ENCODE peak calls at places on chromosomes 7 and 10, in nine cellular contexts. M, B, G, D, Q, N, H, J and O are unnamed samples.
A peak's percentile ranks its signal among the peaks of the same experiment; 100 is the strongest.

GRCh38 chr10:11560076-11560709 is 51.3 kb downstream of the USP6NL start:
- DNase-seq in M (peak; percentile 28), B (no peak), G (no peak), D (no peak), Q (no peak), N (no peak), H (no peak), J (no peak), O (peak; percentile 2)

GRCh38 chr7:108016841-108017775 is 14.1 kb upstream of the LAMB1 start:
- DNase-seq in M (peak; percentile 87), B (no peak), G (no peak), D (peak; percentile 36), Q (no peak), N (no peak), H (no peak), J (no peak), O (no peak)

GRCh38 chr10:51001587-51001986 is 72.7 kb upstream of the PRKG1 start:
- DNase-seq in M (peak; percentile 36), B (no peak), G (no peak), D (peak; percentile 50), Q (no peak), N (no peak), H (no peak), J (no peak), O (no peak)

GRCh38 chr7:121379930-121380329 is 16.2 kb downstream of the FAM3C start:
- DNase-seq in M (no peak), B (no peak), G (no peak), D (no peak), Q (no peak), N (no peak), H (no peak), J (no peak), O (no peak)

GRCh38 chr10:22986771-22987542 is 59.1 kb downstream of the ARMC3 start:
- DNase-seq in M (peak; percentile 55), B (no peak), G (no peak), D (peak; percentile 37), Q (no peak), N (no peak), H (no peak), J (no peak), O (no peak)

GRCh38 chr7:33500590-33500989 is 371.2 kb downstream of the BBS9 start:
- DNase-seq in M (no peak), B (no peak), G (no peak), D (no peak), Q (no peak), N (no peak), H (no peak), J (no peak), O (no peak)

GRCh38 chr7:3243256-3243655 is 57.8 kb upstream of the SDK1 start:
- DNase-seq in M (no peak), B (no peak), G (no peak), D (no peak), Q (no peak), N (no peak), H (no peak), J (no peak), O (no peak)

GRCh38 chr7:145169908-145170307 is 334.1 kb upstream of the TPK1 start:
- DNase-seq in M (no peak), B (no peak), G (no peak), D (peak; percentile 4), Q (no peak), N (no peak), H (no peak), J (no peak), O (no peak)

GRCh38 chr7:93958216-93958615 is 36.7 kb downstream of the GNG11 start:
- DNase-seq in M (peak; percentile 86), B (no peak), G (no peak), D (no peak), Q (no peak), N (no peak), H (no peak), J (no peak), O (no peak)

GRCh38 chr7:73741600-73741999 is 3.0 kb upstream of the ABHD11 start:
- DNase-seq in M (no peak), B (no peak), G (no peak), D (no peak), Q (no peak), N (no peak), H (no peak), J (no peak), O (no peak)

GRCh38 chr7:127618775-127619174 is 833 bp upstream of the PAX4 start:
- DNase-seq in M (no peak), B (no peak), G (no peak), D (no peak), Q (no peak), N (no peak), H (no peak), J (no peak), O (no peak)

GRCh38 chr10:32982293-32982709 is 24.3 kb upstream of the ITGB1 start:
- DNase-seq in M (peak; percentile 62), B (no peak), G (no peak), D (no peak), Q (no peak), N (no peak), H (no peak), J (no peak), O (no peak)

GRCh38 chr10:97889461-97890265 is 40.0 kb downstream of the GOLGA7B start:
- DNase-seq in M (peak; percentile 71), B (peak; percentile 68), G (no peak), D (peak; percentile 54), Q (no peak), N (no peak), H (peak; percentile 66), J (no peak), O (no peak)

GRCh38 chr7:87628780-87629569 is 777 bp downstream of the RUNDC3B start:
- DNase-seq in M (peak; percentile 13), B (no peak), G (no peak), D (peak; percentile 74), Q (peak; percentile 73), N (peak; percentile 27), H (peak; percentile 87), J (peak; percentile 64), O (no peak)

GRCh38 chr7:110372685-110373084 is 718.2 kb upstream of the LRRN3 start:
- DNase-seq in M (no peak), B (no peak), G (no peak), D (no peak), Q (no peak), N (no peak), H (no peak), J (no peak), O (no peak)

GRCh38 chr10:98150544-98150943 is 16.1 kb downstream of the R3HCC1L start:
- DNase-seq in M (no peak), B (no peak), G (no peak), D (no peak), Q (no peak), N (no peak), H (no peak), J (no peak), O (no peak)

GRCh38 chr10:70672993-70673928 is 955 bp downstream of the ADAMTS14 start:
- DNase-seq in M (no peak), B (no peak), G (no peak), D (peak; percentile 68), Q (no peak), N (no peak), H (no peak), J (no peak), O (no peak)

GRCh38 chr7:40880581-40880980 is 745.8 kb downstream of the SUGCT start:
- DNase-seq in M (peak; percentile 45), B (no peak), G (no peak), D (no peak), Q (no peak), N (no peak), H (no peak), J (no peak), O (no peak)

DNA sequence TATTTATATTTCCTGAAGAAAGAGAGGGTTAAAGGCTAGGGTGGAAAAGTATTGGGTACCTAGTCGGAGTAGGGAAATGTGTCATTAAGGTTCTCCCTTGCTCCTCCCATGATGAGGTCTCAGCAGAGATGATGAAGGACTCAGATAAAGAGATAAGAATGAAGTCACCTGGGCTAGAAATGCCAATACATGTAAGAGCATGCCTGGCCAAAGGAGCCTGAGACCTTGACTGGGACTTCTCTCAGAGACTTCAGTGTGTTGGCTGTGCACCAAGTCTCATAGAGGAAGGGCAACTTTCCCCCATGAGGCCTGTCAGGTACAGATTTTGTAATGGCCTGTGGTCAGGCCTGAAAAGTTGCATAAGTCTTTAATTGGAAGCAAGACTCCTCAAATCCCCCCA is 361.0 kb upstream of the CDC14C start:
- DNase-seq in M (no peak), B (no peak), G (no peak), D (no peak), Q (no peak), N (no peak), H (no peak), J (no peak), O (no peak)
- TF ChIP-seq POLR2AphosphoS5 in M (no peak), B (no peak), G (no peak), D (no peak), Q (no peak), N (no peak), H (no peak), J (no peak), O (no peak)

GRCh38 chr10:103472005-103472404 is 7.0 kb downstream of the CALHM3 start:
- DNase-seq in M (no peak), B (no peak), G (peak; percentile 63), D (no peak), Q (peak; percentile 28), N (no peak), H (no peak), J (no peak), O (no peak)
- TF ChIP-seq POLR2AphosphoS5 in M (no peak), B (no peak), G (no peak), D (no peak), Q (no peak), N (no peak), H (peak; percentile 48), J (no peak), O (no peak)

GRCh38 chr7:105650382-105650729 is 69.1 kb upstream of the EFCAB10 start:
- DNase-seq in M (no peak), B (no peak), G (no peak), D (no peak), Q (no peak), N (no peak), H (no peak), J (peak; percentile 12), O (no peak)

GRCh38 chr7:105649727-105650381 is 68.6 kb upstream of the EFCAB10 start:
- DNase-seq in M (no peak), B (no peak), G (no peak), D (no peak), Q (no peak), N (no peak), H (no peak), J (peak; percentile 14), O (no peak)

GRCh38 chr7:105651798-105652197 is 70.5 kb upstream of the EFCAB10 start:
- DNase-seq in M (no peak), B (no peak), G (no peak), D (no peak), Q (no peak), N (no peak), H (no peak), J (peak; percentile 19), O (no peak)

GRCh38 chr7:105647591-105647990 is 66.3 kb upstream of the EFCAB10 start:
- DNase-seq in M (no peak), B (no peak), G (no peak), D (no peak), Q (no peak), N (no peak), H (no peak), J (peak; percentile 53), O (no peak)

GRCh38 chr7:105648561-105649401 is 67.5 kb upstream of the EFCAB10 start:
- DNase-seq in M (peak; percentile 10), B (no peak), G (no peak), D (peak; percentile 57), Q (peak; percentile 25), N (peak; percentile 60), H (no peak), J (peak; percentile 46), O (no peak)
- TF ChIP-seq POLR2AphosphoS5 in M (no peak), B (no peak), G (no peak), D (no peak), Q (no peak), N (no peak), H (no peak), J (no peak), O (no peak)

GRCh38 chr7:35003679-35004278 is 33.5 kb downstream of the DPY19L1 start:
- DNase-seq in M (peak; percentile 73), B (no peak), G (no peak), D (no peak), Q (peak; percentile 85), N (peak; percentile 80), H (no peak), J (peak; percentile 65), O (no peak)
- TF ChIP-seq POLR2AphosphoS5 in M (no peak), B (no peak), G (no peak), D (no peak), Q (peak; percentile 68), N (peak; percentile 44), H (no peak), J (no peak), O (no peak)